ENCODE peak calls at places on chromosomes 1 and 21, in four cellular contexts. O, Q, J and X are unnamed samples.

GRCh38 chr21:20618878-20619277 is 379.3 kb upstream of the NCAM2 start:
- DNase-seq in Q (no peak), J (no peak), O (no peak), X (no peak)

GRCh38 chr1:242774256-242774655 is 249.8 kb upstream of the PLD5 start:
- DNase-seq in O (no peak), Q (no peak), J (no peak), X (no peak)

GRCh38 chr1:219505886-219506285 is 107.0 kb downstream of the ZC3H11B start:
- DNase-seq in J (no peak), O (no peak), Q (no peak), X (no peak)

GRCh38 chr21:40049031-40049958 is 182.1 kb downstream of the PCP4 start:
- DNase-seq in J (no peak), O (no peak), Q (no peak), X (peak; percentile 11)

GRCh38 chr1:67652800-67653199 is 32.2 kb upstream of the GADD45A start:
- DNase-seq in J (no peak), Q (no peak), O (no peak), X (peak; percentile 91)

GRCh38 chr1:67850611-67851075 is 17.4 kb upstream of the GNG12 start:
- DNase-seq in J (no peak), O (peak; percentile 35), Q (no peak), X (peak; percentile 92)

GRCh38 chr1:5744342-5744741 is 247.9 kb downstream of the NPHP4 start:
- DNase-seq in J (no peak), O (no peak), Q (peak; percentile 29), X (no peak)

GRCh38 chr1:178282949-178283367 is 189.1 kb downstream of the RASAL2 start:
- DNase-seq in O (no peak), Q (no peak), J (peak; percentile 25), X (peak; percentile 86)

GRCh38 chr1:182410138-182410537 is 9.7 kb upstream of the TEDDM1 start:
- DNase-seq in Q (no peak), J (no peak), O (no peak), X (no peak)

GRCh38 chr1:182410620-182411273 is 10.3 kb upstream of the TEDDM1 start:
- DNase-seq in Q (no peak), J (no peak), O (no peak), X (no peak)

GRCh38 chr1:182407724-182408123 is 7.3 kb upstream of the TEDDM1 start:
- DNase-seq in Q (no peak), J (no peak), O (no peak), X (no peak)

GRCh38 chr1:182406006-182406405 is 5.5 kb upstream of the TEDDM1 start:
- DNase-seq in O (no peak), Q (no peak), J (no peak), X (no peak)

GRCh38 chr1:182408435-182409070 is 8.1 kb upstream of the TEDDM1 start:
- DNase-seq in Q (no peak), O (no peak), J (no peak), X (no peak)
- TF ChIP-seq RFX5 in Q (no peak), O (no peak), J (no peak), X (no peak)

GRCh38 chr1:169487561-169487960 is 1.8 kb upstream of the SLC19A2 start:
- DNase-seq in J (no peak), O (no peak), Q (no peak), X (no peak)

GRCh38 chr1:169488157-169488556 is 2.4 kb upstream of the SLC19A2 start:
- DNase-seq in O (no peak), Q (no peak), J (no peak), X (no peak)

GRCh38 chr1:169486281-169486904 is 649 bp upstream of the SLC19A2 start:
- DNase-seq in O (peak; percentile 36), Q (no peak), J (no peak), X (peak; percentile 66)

GRCh38 chr1:169485427-169486280 is at the start of gene SLC19A2:
- DNase-seq in Q (peak; percentile 90), O (peak; percentile 100), J (peak; percentile 98), X (peak; percentile 99)

GRCh38 chr1:169487153-169487552 is 1.4 kb upstream of the SLC19A2 start:
- DNase-seq in Q (no peak), J (no peak), O (no peak), X (peak; percentile 15)
- H2AFZ ChIP-seq in Q (no peak overlapping the region), J (no peak overlapping the region), O (peak overlapping the region; percentile 92), X (no peak overlapping the region)

GRCh38 chr1:35925741-35926140 is 5.2 kb upstream of the AGO3 start:
- DNase-seq in O (no peak), J (no peak), Q (no peak), X (peak; percentile 92)

GRCh38 chr1:35924838-35925237 is 6.1 kb upstream of the AGO3 start:
- DNase-seq in Q (no peak), J (no peak), O (no peak), X (no peak)

GRCh38 chr1:35927472-35927871 is 3.4 kb upstream of the AGO3 start:
- DNase-seq in Q (no peak), J (no peak), O (no peak), X (no peak)

GRCh38 chr1:35923841-35924240 is 7.1 kb upstream of the AGO3 start:
- DNase-seq in Q (no peak), O (no peak), J (no peak), X (no peak)
- TF ChIP-seq MAFK in Q (no peak), O (no peak), J (no peak), X (no peak)

GRCh38 chr1:82525378-82525777 is 724.6 kb downstream of the ADGRL2 start:
- DNase-seq in Q (no peak), O (no peak), J (no peak), X (no peak)
- TF ChIP-seq RFX5 in Q (no peak), O (no peak), J (no peak), X (no peak)

DNA sequence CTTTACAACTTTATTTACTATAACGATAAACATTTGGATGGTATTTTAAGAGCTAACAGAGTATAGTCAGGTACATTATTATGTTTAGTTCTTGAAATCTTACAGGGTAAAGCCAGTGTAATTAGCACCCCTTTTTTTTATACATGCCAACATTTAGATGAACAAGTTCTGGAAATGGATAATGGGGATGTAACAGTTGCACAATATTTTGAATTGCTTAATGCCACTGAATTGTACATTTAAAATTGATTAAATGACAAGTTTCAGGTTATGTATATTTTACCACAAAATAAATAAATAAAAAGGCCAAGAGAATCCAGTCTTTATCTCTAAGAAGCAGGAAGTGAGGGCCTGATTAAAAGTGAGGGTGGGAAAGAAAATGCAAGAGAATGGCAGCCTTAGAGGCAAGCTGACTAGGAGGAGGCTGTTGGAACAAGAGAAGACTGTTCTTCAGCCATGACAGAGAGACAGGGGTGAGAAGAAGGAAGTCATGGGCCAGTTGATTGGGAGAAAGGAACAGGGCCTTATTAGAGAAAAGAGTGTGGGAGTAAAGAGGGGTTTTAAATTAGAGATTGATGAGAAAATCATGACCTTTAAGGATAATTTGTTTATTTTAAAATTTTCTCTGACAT is 49.9 kb upstream of the TNFSF18 start:
- DNase-seq in Q (no peak), O (no peak), J (no peak), X (no peak)
- H2AFZ ChIP-seq in Q (no peak overlapping the region), O (no peak overlapping the region), J (no peak overlapping the region), X (no peak overlapping the region)

GRCh38 chr1:218459878-218460277 is 114.7 kb downstream of the TGFB2 start:
- DNase-seq in Q (peak; percentile 45), J (peak; percentile 9), O (peak; percentile 28), X (peak; percentile 84)
- TF ChIP-seq MAFK in Q (peak; percentile 35), J (no peak), O (no peak), X (peak; percentile 13)

GRCh38 chr1:53258216-53258615 is 19.9 kb upstream of the MAGOH start:
- DNase-seq in Q (no peak), J (no peak), O (no peak), X (no peak)

GRCh38 chr1:53262000-53262399 is 23.7 kb upstream of the MAGOH start:
- DNase-seq in J (no peak), Q (no peak), O (no peak), X (no peak)

GRCh38 chr1:53260631-53261247 is 22.4 kb upstream of the MAGOH start:
- DNase-seq in O (no peak), Q (no peak), J (no peak), X (no peak)

GRCh38 chr1:53257454-53258081 is 19.2 kb upstream of the MAGOH start:
- DNase-seq in Q (no peak), J (no peak), O (no peak), X (peak; percentile 52)

GRCh38 chr1:53259932-53260331 is 21.6 kb upstream of the MAGOH start:
- DNase-seq in J (no peak), O (no peak), Q (no peak), X (no peak)
- TF ChIP-seq RFX5 in J (no peak), O (no peak), Q (no peak), X (no peak)